ENCODE peak calls at places on chromosomes 13 and 19, in ten cellular contexts. A is breast epithelium; K is MG63; N is SK-N-MC; L is AG09309; J is choroid plexus epithelial cell; S is effector memory CD4-positive, alpha-beta T cell; G is kidney epithelial cell; P is cardiac fibroblast; Q is fibroblast of the aortic adventitia. R is an unnamed sample.

GRCh38 chr13:49627831-49628652 is at the start of gene ARL11:
- DNase-seq in A (peak), K (no peak), N (no peak), L (no peak), J (no peak), S (no peak), G (no peak), P (no peak), Q (no peak), R (no peak)

GRCh38 chr13:32938907-32939306 is 77.3 kb upstream of the KL start:
- DNase-seq in A (no peak), K (peak), N (no peak), L (peak), J (peak), S (no peak), G (peak), P (peak), Q (peak), R (peak)

GRCh38 chr19:1012334-1012733 is 8.6 kb downstream of the TMEM259 start:
- DNase-seq in A (no peak), K (no peak), N (no peak), L (no peak), J (no peak), S (no peak), G (no peak), P (no peak), Q (no peak), R (no peak)

GRCh38 chr19:40147693-40148347 is 43.4 kb upstream of the MAP3K10 start:
- DNase-seq in A (no peak), K (peak), N (peak), L (peak), J (peak), S (no peak), G (peak), P (peak), Q (peak), R (peak)

GRCh38 chr13:74966814-74967213 is 515.2 kb downstream of the TBC1D4 start:
- DNase-seq in A (no peak), K (no peak), N (peak), L (no peak), J (peak), S (no peak), G (no peak), P (peak), Q (peak), R (peak)

GRCh38 chr13:41257535-41257934 is 5.8 kb downstream of the MTRF1 start:
- DNase-seq in A (no peak), K (no peak), N (no peak), L (no peak), J (no peak), S (no peak), G (no peak), P (no peak), Q (no peak), R (no peak)

GRCh38 chr19:584240-585001 is 5.3 kb upstream of the HCN2 start:
- DNase-seq in A (no peak), K (peak), N (no peak), L (no peak), J (peak), S (peak), G (no peak), P (peak), Q (peak), R (peak)

GRCh38 chr13:43988302-43988701 is 108.6 kb downstream of the LACC1 start:
- DNase-seq in A (no peak), K (no peak), N (no peak), L (no peak), J (peak), S (no peak), G (no peak), P (peak), Q (peak), R (no peak)

GRCh38 chr19:17339088-17339741 is 1.9 kb downstream of the GTPBP3 start:
- DNase-seq in A (no peak), K (no peak), N (no peak), L (no peak), J (no peak), S (no peak), G (no peak), P (no peak), Q (no peak), R (no peak)

GRCh38 chr13:20370815-20371421 is 138.8 kb upstream of the GJB6 start:
- DNase-seq in A (no peak), K (no peak), N (no peak), L (no peak), J (no peak), S (no peak), G (no peak), P (no peak), Q (no peak), R (no peak)

GRCh38 chr13:35378939-35379338 is 97.5 kb downstream of the MAB21L1 start:
- DNase-seq in A (no peak), K (no peak), N (no peak), L (no peak), J (peak), S (no peak), G (no peak), P (peak), Q (peak), R (peak)

GRCh38 chr19:2799273-2800020 is 14.1 kb downstream of the THOP1 start:
- DNase-seq in A (no peak), K (no peak), N (no peak), L (no peak), J (no peak), S (no peak), G (no peak), P (no peak), Q (no peak), R (no peak)

GRCh38 chr13:100550433-100550832 is 38.2 kb downstream of the GGACT start:
- DNase-seq in A (no peak), K (peak), N (no peak), L (peak), J (peak), S (no peak), G (no peak), P (peak), Q (peak), R (peak)

GRCh38 chr13:45768668-45769067 is 66.5 kb downstream of the CBY2 start:
- DNase-seq in A (no peak), K (no peak), N (peak), L (no peak), J (no peak), S (no peak), G (no peak), P (no peak), Q (no peak), R (no peak)

DNA sequence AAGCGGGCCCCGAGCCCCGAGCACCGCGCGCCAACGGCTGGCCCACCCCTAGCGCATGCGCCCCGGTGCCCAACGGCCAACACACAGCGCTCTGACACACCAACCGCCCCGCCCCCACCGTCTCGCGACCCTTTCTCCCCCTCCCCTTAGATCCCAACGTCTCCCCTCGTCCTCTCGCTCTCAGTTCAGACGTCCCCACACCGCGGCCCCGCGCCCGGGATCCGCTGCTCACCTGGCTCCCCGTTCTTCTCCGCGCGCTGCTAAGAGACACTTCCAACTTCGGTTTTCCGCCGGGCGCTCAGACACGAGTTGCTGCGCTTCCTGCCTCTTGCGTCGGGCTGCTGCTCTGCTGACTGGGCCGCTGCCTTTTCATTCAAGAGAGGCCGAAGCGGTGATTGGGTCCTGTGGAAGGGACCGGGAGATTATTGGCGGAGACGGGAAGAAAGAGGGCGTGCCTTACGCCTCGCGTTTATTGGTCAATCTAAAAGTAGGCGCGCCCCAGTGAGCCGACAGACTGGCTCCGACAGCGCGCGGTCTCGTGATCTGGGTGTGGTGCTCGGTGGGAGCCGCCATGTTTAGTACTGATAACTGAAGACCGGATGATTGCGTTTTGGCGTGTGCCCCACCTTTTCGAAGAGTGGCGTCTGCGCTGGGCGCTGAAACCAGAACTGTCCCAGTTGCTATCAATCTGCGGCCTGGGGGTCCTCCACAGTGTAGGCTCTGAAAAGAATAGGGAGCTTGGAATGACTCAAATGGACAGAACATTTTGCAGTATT is at the start of gene DDX39A:
- DNase-seq in A (peak), K (peak), N (peak), L (peak), J (peak), S (peak), G (peak), P (peak), Q (peak), R (peak)
- H3K4me3 ChIP-seq in A (peak), K (peak), N (peak), L (peak), J (peak), S (peak), G (peak), P (peak), Q (peak), R (peak)

GRCh38 chr19:12783849-12784393 is 7.4 kb upstream of the JUNB start:
- DNase-seq in A (no peak), K (peak), N (no peak), L (no peak), J (no peak), S (no peak), G (no peak), P (no peak), Q (no peak), R (no peak)

GRCh38 chr19:12783226-12783848 is 7.9 kb upstream of the JUNB start:
- DNase-seq in A (no peak), K (peak), N (no peak), L (no peak), J (no peak), S (no peak), G (no peak), P (no peak), Q (no peak), R (no peak)

GRCh38 chr19:12784871-12785430 is 6.3 kb upstream of the JUNB start:
- DNase-seq in A (no peak), K (no peak), N (no peak), L (no peak), J (peak), S (peak), G (no peak), P (no peak), Q (peak), R (no peak)

GRCh38 chr19:12785431-12786011 is 5.8 kb upstream of the JUNB start:
- DNase-seq in A (no peak), K (peak), N (no peak), L (no peak), J (no peak), S (no peak), G (no peak), P (no peak), Q (no peak), R (no peak)

GRCh38 chr19:12784394-12784870 is 6.9 kb upstream of the JUNB start:
- DNase-seq in A (no peak), K (no peak), N (no peak), L (no peak), J (no peak), S (peak), G (no peak), P (no peak), Q (no peak), R (no peak)
- H3K4me3 ChIP-seq in A (no peak), K (no peak), N (no peak), L (no peak), J (no peak), S (no peak), G (no peak), P (no peak), Q (no peak), R (no peak)

DNA sequence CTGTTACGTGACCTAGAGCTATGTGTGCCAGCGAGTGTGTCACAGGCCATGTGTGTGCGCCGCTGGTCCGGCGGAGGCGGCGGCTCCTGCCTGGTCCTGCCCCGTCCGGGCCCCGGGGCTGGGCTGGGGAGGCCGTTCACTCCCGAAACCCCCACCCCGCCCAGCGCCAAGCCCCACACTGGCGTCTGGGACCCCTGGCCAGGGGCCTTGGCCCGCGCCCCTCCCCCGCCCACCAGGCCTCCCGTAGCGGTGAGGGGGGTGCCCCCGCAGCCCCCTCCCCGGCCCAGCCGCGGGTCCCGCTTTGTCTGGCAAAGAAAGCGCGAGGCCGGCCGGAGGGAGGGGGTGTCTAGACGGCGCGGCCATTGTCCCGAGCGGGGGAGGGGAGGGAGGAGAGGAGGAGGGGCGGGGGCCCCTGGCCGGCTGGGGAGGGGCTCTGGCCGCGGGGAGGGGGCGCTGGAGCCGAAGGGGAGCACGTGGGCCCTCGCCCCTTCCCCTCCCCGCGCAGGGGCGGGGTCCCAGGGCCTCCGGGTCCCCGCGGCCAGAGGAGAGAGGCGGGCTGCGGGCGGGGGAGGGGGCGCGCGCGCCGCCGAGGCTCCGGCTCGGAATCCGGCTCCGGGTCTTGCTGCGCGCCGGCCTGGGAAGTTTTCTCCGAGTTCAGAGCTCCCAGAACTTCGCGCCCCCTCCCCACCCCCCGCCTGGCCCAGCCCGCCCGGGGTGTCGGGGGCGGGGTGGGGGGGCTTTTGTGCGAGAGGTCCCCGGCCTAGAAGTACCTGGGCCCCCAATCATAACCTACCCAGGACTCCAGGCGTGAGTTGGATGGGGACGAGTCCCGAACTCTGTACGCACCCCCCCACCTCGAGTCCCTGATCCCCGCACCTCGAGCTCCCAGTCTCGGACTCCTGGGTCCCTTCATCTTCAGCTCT is 882 bp downstream of the NOTCH3 start:
- DNase-seq in A (peak), K (no peak), N (no peak), L (no peak), J (no peak), S (no peak), G (no peak), P (peak), Q (no peak), R (no peak)
- H3K4me3 ChIP-seq in A (peak), K (peak), N (peak), L (peak), J (peak), S (peak), G (peak), P (peak), Q (peak), R (peak)

GRCh38 chr19:13027031-13027430 is 31.8 kb downstream of the NFIX start:
- DNase-seq in A (no peak), K (no peak), N (no peak), L (no peak), J (no peak), S (no peak), G (no peak), P (no peak), Q (no peak), R (no peak)

GRCh38 chr19:13024958-13025653 is 29.8 kb downstream of the NFIX start:
- DNase-seq in A (no peak), K (no peak), N (no peak), L (no peak), J (no peak), S (no peak), G (no peak), P (no peak), Q (no peak), R (no peak)

GRCh38 chr19:13027557-13027956 is 32.3 kb downstream of the NFIX start:
- DNase-seq in A (no peak), K (no peak), N (no peak), L (no peak), J (no peak), S (no peak), G (no peak), P (no peak), Q (peak), R (no peak)

GRCh38 chr19:13025819-13026477 is 30.7 kb downstream of the NFIX start:
- DNase-seq in A (no peak), K (no peak), N (no peak), L (no peak), J (no peak), S (no peak), G (no peak), P (no peak), Q (peak), R (no peak)

DNA sequence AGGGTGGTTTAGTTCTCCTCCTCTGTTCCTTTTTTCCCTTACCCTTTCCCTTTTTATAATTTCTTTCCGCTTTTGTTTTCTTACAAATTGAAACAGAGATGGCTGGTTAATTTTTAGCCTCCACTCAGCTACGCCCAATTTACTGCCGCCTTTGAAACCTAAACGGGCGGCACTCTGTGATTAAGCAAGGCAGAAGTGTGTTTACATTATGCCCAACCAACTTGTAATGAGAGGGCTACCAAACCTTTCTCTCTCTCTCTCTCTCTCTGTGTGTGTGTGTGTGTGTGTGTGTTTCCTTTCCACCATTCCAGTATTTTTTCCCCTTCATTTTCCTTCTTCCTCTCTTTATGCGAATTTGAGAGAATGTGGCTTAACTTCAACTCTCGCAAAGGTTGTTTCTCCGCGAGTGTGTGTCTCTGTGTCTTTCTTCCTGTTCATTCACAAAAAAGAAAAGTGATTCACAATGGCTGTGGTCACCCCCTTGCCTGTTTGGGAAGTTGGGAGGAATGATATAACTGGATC is 31.3 kb downstream of the NFIX start:
- DNase-seq in A (no peak), K (peak), N (no peak), L (no peak), J (no peak), S (no peak), G (peak), P (peak), Q (peak), R (peak)
- H3K4me3 ChIP-seq in A (peak), K (peak), N (peak), L (peak), J (no peak), S (no peak), G (no peak), P (peak), Q (peak), R (peak)